ENCODE peak calls at places on chromosomes 3 and 15, in four cellular contexts. One of them, this sample, is unnamed.

GRCh38 chr3:115922681-115923347 is 299.5 kb downstream of the GAP43 start:
- DNase-seq in K562: peak; percentile 6
- DNase-seq in A549: peak; percentile 15
- DNase-seq in GM12878: no peak
- DNase-seq in this sample: peak; percentile 10

GRCh38 chr3:129248286-129248979 is 973 bp upstream of the COPG1 start:
- DNase-seq in K562: no peak
- DNase-seq in A549: no peak
- DNase-seq in GM12878: no peak
- DNase-seq in this sample: no peak

GRCh38 chr3:193742628-193743027 is 149.6 kb downstream of the OPA1 start:
- DNase-seq in K562: no peak
- DNase-seq in A549: no peak
- DNase-seq in GM12878: peak; percentile 40
- DNase-seq in this sample: no peak

GRCh38 chr3:158842946-158843345 is 41.1 kb downstream of the MFSD1 start:
- DNase-seq in K562: no peak
- DNase-seq in A549: no peak
- DNase-seq in GM12878: no peak
- DNase-seq in this sample: no peak

GRCh38 chr3:73086071-73086494 is 24.6 kb downstream of the EBLN2 start:
- DNase-seq in K562: peak; percentile 46
- DNase-seq in A549: peak; percentile 42
- DNase-seq in GM12878: no peak
- DNase-seq in this sample: peak; percentile 34

GRCh38 chr3:73255609-73256029 is 194.2 kb downstream of the EBLN2 start:
- DNase-seq in K562: peak; percentile 72
- DNase-seq in A549: peak; percentile 4
- DNase-seq in GM12878: no peak
- DNase-seq in this sample: no peak

GRCh38 chr3:164655462-164655861 is 422.8 kb downstream of the SI start:
- DNase-seq in K562: no peak
- DNase-seq in A549: no peak
- DNase-seq in GM12878: no peak
- DNase-seq in this sample: no peak

GRCh38 chr3:10933470-10933957 is 59.0 kb upstream of the SLC6A1 start:
- DNase-seq in K562: no peak
- DNase-seq in A549: no peak
- DNase-seq in GM12878: no peak
- DNase-seq in this sample: no peak

GRCh38 chr3:44171891-44172290 is 69.8 kb upstream of the TOPAZ1 start:
- DNase-seq in K562: no peak
- DNase-seq in A549: no peak
- DNase-seq in GM12878: no peak
- DNase-seq in this sample: no peak

GRCh38 chr3:46998121-46998851 is 18.8 kb downstream of the NBEAL2 start:
- DNase-seq in K562: peak; percentile 86
- DNase-seq in A549: peak; percentile 69
- DNase-seq in GM12878: no peak
- DNase-seq in this sample: peak; percentile 47

GRCh38 chr3:13379191-13379830 is 40.8 kb downstream of the NUP210 start:
- DNase-seq in K562: no peak
- DNase-seq in A549: no peak
- DNase-seq in GM12878: no peak
- DNase-seq in this sample: no peak

GRCh38 chr3:56800373-56801150 is 1.2 kb downstream of the ARHGEF3 start:
- DNase-seq in K562: no peak
- DNase-seq in A549: no peak
- DNase-seq in GM12878: no peak
- DNase-seq in this sample: no peak

GRCh38 chr15:82585072-82585471 is 44.8 kb upstream of the RPS17 start:
- DNase-seq in K562: no peak
- DNase-seq in A549: no peak
- DNase-seq in GM12878: no peak
- DNase-seq in this sample: no peak

GRCh38 chr15:90382305-90382704 is 5.7 kb upstream of the IQGAP1 start:
- DNase-seq in K562: no peak
- DNase-seq in A549: no peak
- DNase-seq in GM12878: no peak
- DNase-seq in this sample: no peak

GRCh38 chr15:74468341-74469032 is 7.5 kb upstream of the UBL7 start:
- DNase-seq in K562: no peak
- DNase-seq in A549: no peak
- DNase-seq in GM12878: no peak
- DNase-seq in this sample: no peak

GRCh38 chr3:66904816-66905543 is 93.1 kb upstream of the KBTBD8 start:
- DNase-seq in K562: no peak
- DNase-seq in A549: no peak
- DNase-seq in GM12878: no peak
- DNase-seq in this sample: peak; percentile 12

GRCh38 chr3:169118666-169119370 is 544.7 kb downstream of the MECOM start:
- DNase-seq in K562: no peak
- DNase-seq in A549: no peak
- DNase-seq in GM12878: no peak
- DNase-seq in this sample: no peak

GRCh38 chr3:32238816-32239637 is 547 bp downstream of the CMTM8 start:
- DNase-seq in K562: no peak
- DNase-seq in A549: peak; percentile 31
- DNase-seq in GM12878: no peak
- DNase-seq in this sample: no peak

GRCh38 chr3:129398803-129399144 is 29.7 kb downstream of the EFCAB12 start:
- DNase-seq in K562: peak; percentile 26
- DNase-seq in A549: no peak
- DNase-seq in GM12878: no peak
- DNase-seq in this sample: no peak

GRCh38 chr15:79283252-79284048 is 928 bp downstream of the ANKRD34C start:
- DNase-seq in K562: peak; percentile 56
- DNase-seq in A549: peak; percentile 24
- DNase-seq in GM12878: no peak
- DNase-seq in this sample: no peak

GRCh38 chr15:63075072-63075995 is 32.8 kb downstream of the TPM1 start:
- DNase-seq in K562: no peak
- DNase-seq in A549: no peak
- DNase-seq in GM12878: no peak
- DNase-seq in this sample: no peak

GRCh38 chr3:140541975-140542653 is 135.8 kb upstream of the TRIM42 start:
- DNase-seq in K562: no peak
- DNase-seq in A549: no peak
- DNase-seq in GM12878: no peak
- DNase-seq in this sample: no peak

GRCh38 chr15:97688886-97689285 is 271.6 kb upstream of the ARRDC4 start:
- DNase-seq in K562: no peak
- DNase-seq in A549: no peak
- DNase-seq in GM12878: no peak
- DNase-seq in this sample: no peak

GRCh38 chr15:59722451-59722850 is 33.3 kb upstream of the BNIP2 start:
- DNase-seq in K562: no peak
- DNase-seq in A549: no peak
- DNase-seq in GM12878: no peak
- DNase-seq in this sample: no peak

GRCh38 chr15:43828061-43828657 is 1.4 kb downstream of the WDR76 start:
- DNase-seq in K562: no peak
- DNase-seq in A549: no peak
- DNase-seq in GM12878: no peak
- DNase-seq in this sample: no peak
- TF ChIP-seq CHD2 in K562: no peak
- TF ChIP-seq CHD2 in A549: no peak
- TF ChIP-seq CHD2 in GM12878: no peak
- TF ChIP-seq CHD2 in this sample: no peak

GRCh38 chr15:96181217-96181616 is 149.3 kb upstream of the NR2F2 start:
- DNase-seq in K562: no peak
- DNase-seq in A549: no peak
- DNase-seq in GM12878: no peak
- DNase-seq in this sample: no peak

GRCh38 chr15:96181873-96182301 is 148.6 kb upstream of the NR2F2 start:
- DNase-seq in K562: no peak
- DNase-seq in A549: no peak
- DNase-seq in GM12878: no peak
- DNase-seq in this sample: no peak

GRCh38 chr15:96183020-96183926 is 147.2 kb upstream of the NR2F2 start:
- DNase-seq in K562: no peak
- DNase-seq in A549: peak; percentile 69
- DNase-seq in GM12878: no peak
- DNase-seq in this sample: peak; percentile 39

GRCh38 chr15:96177279-96177678 is 153.2 kb upstream of the NR2F2 start:
- DNase-seq in K562: no peak
- DNase-seq in A549: no peak
- DNase-seq in GM12878: no peak
- DNase-seq in this sample: no peak

GRCh38 chr15:96180062-96180745 is 150.3 kb upstream of the NR2F2 start:
- DNase-seq in K562: peak; percentile 19
- DNase-seq in A549: no peak
- DNase-seq in GM12878: no peak
- DNase-seq in this sample: no peak
- TF ChIP-seq CHD2 in K562: no peak
- TF ChIP-seq CHD2 in A549: no peak
- TF ChIP-seq CHD2 in GM12878: no peak
- TF ChIP-seq CHD2 in this sample: no peak

DNA sequence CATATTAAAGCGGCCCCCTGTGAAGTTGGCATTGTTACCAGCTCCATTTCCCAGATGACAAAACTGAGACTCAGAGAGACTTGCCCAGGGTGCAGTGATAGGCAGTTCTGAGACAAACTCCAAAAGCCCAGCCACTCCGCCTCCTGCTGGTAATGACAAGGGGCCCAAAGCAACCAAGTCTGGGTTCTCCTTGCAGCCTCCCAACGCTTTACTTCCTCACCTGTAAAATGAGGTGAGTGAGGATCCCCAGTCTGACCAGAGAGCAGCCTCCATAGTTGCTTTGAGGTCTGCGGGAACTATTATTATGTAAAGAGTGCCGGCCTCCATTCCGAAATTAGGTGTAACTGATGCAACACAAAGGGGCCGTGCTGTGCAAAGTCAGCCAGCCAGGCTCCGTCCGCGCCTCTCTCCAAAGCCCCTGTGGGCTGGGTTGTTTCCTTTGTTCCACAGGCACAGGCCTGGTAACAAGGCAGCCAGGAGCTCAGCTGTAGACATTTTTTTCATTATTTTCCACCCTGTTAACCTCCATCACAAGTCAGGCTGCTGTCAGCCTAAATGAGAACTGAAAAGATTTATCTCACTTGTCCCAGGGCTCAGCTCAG is 139.1 kb upstream of the RAD18 start:
- DNase-seq in K562: no peak
- DNase-seq in A549: no peak
- DNase-seq in GM12878: no peak
- DNase-seq in this sample: no peak
- TF ChIP-seq CHD2 in K562: no peak
- TF ChIP-seq CHD2 in A549: no peak
- TF ChIP-seq CHD2 in GM12878: no peak
- TF ChIP-seq CHD2 in this sample: no peak

DNA sequence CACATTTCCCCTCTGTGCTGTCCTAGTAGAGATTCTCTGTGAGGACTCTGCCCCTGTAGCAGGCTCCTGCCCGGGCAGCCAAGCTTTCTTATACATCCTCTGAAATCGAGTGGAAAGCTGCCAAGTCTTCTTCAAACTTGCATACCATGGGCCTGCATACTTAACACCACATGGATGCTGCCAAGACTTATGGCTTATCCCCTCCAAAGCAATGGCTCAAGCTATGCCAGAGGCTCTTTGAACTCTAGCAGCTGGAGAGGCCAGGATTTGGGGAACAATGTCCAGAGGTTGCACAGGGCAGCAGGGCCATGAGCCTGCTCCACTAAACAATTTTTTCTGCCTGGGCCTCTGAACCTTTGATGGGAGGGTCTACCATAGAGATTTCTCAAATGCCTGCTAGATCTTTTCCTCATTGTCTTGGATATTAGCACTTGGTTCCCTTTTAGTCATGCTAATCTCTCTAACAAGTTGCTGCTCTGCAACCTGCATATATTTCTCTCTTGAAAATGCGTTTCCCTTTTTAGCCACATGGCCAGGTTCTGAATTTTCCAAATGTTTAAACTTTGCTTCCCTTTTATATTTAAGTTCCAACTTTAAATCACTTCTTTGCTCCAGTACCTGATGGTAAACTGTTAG is 6.1 kb upstream of the PLSCR4 start:
- DNase-seq in K562: no peak
- DNase-seq in A549: no peak
- DNase-seq in GM12878: no peak
- DNase-seq in this sample: no peak
- TF ChIP-seq CHD2 in K562: no peak
- TF ChIP-seq CHD2 in A549: no peak
- TF ChIP-seq CHD2 in GM12878: no peak
- TF ChIP-seq CHD2 in this sample: no peak

DNA sequence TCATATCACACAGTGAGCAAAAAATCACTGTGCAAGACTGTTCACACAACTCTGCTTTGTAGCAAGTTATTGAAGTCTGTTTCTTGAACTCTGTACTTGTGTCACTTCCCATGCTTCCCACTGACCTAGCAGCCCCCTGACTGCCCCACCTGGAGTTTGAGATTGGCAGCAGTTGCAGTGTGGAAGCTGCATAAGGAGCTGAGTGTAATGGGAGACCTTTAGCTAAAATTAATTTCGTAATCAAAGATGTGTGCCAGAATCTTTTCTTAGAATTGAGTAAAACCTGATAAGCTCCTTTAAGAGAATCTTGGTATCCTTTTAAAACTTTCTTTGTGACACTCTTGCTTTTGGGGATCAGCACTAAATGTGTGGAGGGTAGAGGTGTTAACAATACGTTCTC is 42.8 kb downstream of the NKIRAS1 start:
- DNase-seq in K562: no peak
- DNase-seq in A549: no peak
- DNase-seq in GM12878: no peak
- DNase-seq in this sample: no peak
- TF ChIP-seq CHD2 in K562: no peak
- TF ChIP-seq CHD2 in A549: no peak
- TF ChIP-seq CHD2 in GM12878: no peak
- TF ChIP-seq CHD2 in this sample: no peak

GRCh38 chr15:70670680-70671079 is 92.7 kb downstream of the UACA start:
- DNase-seq in K562: no peak
- DNase-seq in A549: no peak
- DNase-seq in GM12878: no peak
- DNase-seq in this sample: no peak

GRCh38 chr15:70669006-70669602 is 94.3 kb downstream of the UACA start:
- DNase-seq in K562: no peak
- DNase-seq in A549: no peak
- DNase-seq in GM12878: peak; percentile 80
- DNase-seq in this sample: no peak

GRCh38 chr15:70669966-70670658 is 93.2 kb downstream of the UACA start:
- DNase-seq in K562: no peak
- DNase-seq in A549: no peak
- DNase-seq in GM12878: no peak
- DNase-seq in this sample: peak; percentile 12

GRCh38 chr15:70672081-70672480 is 91.3 kb downstream of the UACA start:
- DNase-seq in K562: no peak
- DNase-seq in A549: no peak
- DNase-seq in GM12878: peak; percentile 51
- DNase-seq in this sample: no peak
- TF ChIP-seq CHD2 in K562: no peak
- TF ChIP-seq CHD2 in A549: no peak
- TF ChIP-seq CHD2 in GM12878: no peak
- TF ChIP-seq CHD2 in this sample: no peak

GRCh38 chr3:152203677-152204076 is 65.1 kb upstream of the MBNL1 start:
- DNase-seq in K562: no peak
- DNase-seq in A549: no peak
- DNase-seq in GM12878: no peak
- DNase-seq in this sample: no peak
- TF ChIP-seq CHD2 in K562: no peak
- TF ChIP-seq CHD2 in A549: no peak
- TF ChIP-seq CHD2 in GM12878: no peak
- TF ChIP-seq CHD2 in this sample: no peak

This sample was measured in HepG2.